ENCODE peak calls at places on chromosome 21, in five cellular contexts. One of them, this sample, is unnamed.

GRCh38 chr21:45456836-45457160 is 51.8 kb downstream of the COL18A1 start:
- DNase-seq in uterus: no peak
- DNase-seq in epithelial cell of esophagus: no peak
- DNase-seq in esophagus squamous epithelium: no peak
- DNase-seq in astrocyte of the spinal cord: no peak
- DNase-seq in this sample: no peak

GRCh38 chr21:44423312-44423821 is 31.9 kb upstream of the LRRC3 start:
- DNase-seq in uterus: no peak
- DNase-seq in epithelial cell of esophagus: no peak
- DNase-seq in astrocyte of the spinal cord: no peak
- DNase-seq in esophagus squamous epithelium: no peak
- DNase-seq in this sample: no peak

GRCh38 chr21:16473965-16474364 is 744.2 kb downstream of the USP25 start:
- DNase-seq in epithelial cell of esophagus: no peak
- DNase-seq in astrocyte of the spinal cord: peak
- DNase-seq in uterus: no peak
- DNase-seq in esophagus squamous epithelium: no peak
- DNase-seq in this sample: no peak

GRCh38 chr21:15592271-15592860 is 137.4 kb upstream of the USP25 start:
- DNase-seq in epithelial cell of esophagus: peak
- DNase-seq in astrocyte of the spinal cord: peak
- DNase-seq in esophagus squamous epithelium: no peak
- DNase-seq in uterus: no peak
- DNase-seq in this sample: no peak

GRCh38 chr21:16624468-16625102 is 888.3 kb upstream of the CXADR start:
- DNase-seq in uterus: no peak
- DNase-seq in epithelial cell of esophagus: no peak
- DNase-seq in astrocyte of the spinal cord: no peak
- DNase-seq in esophagus squamous epithelium: no peak
- DNase-seq in this sample: no peak

GRCh38 chr21:45805321-45805720 is 161.8 kb downstream of the PCBP3 start:
- DNase-seq in esophagus squamous epithelium: no peak
- DNase-seq in astrocyte of the spinal cord: no peak
- DNase-seq in epithelial cell of esophagus: no peak
- DNase-seq in uterus: no peak
- DNase-seq in this sample: no peak

GRCh38 chr21:37658994-37659458 is 257.2 kb downstream of the KCNJ6 start:
- DNase-seq in esophagus squamous epithelium: no peak
- DNase-seq in epithelial cell of esophagus: peak
- DNase-seq in astrocyte of the spinal cord: peak
- DNase-seq in uterus: peak
- DNase-seq in this sample: no peak

GRCh38 chr21:39048574-39048973 is 134.7 kb downstream of the PSMG1 start:
- DNase-seq in astrocyte of the spinal cord: peak
- DNase-seq in epithelial cell of esophagus: peak
- DNase-seq in esophagus squamous epithelium: no peak
- DNase-seq in uterus: no peak
- DNase-seq in this sample: no peak

GRCh38 chr21:44428281-44428942 is 26.9 kb upstream of the LRRC3 start:
- DNase-seq in uterus: no peak
- DNase-seq in esophagus squamous epithelium: no peak
- DNase-seq in epithelial cell of esophagus: peak
- DNase-seq in astrocyte of the spinal cord: no peak
- DNase-seq in this sample: no peak

GRCh38 chr21:26405071-26405470 is 168.0 kb downstream of the CYYR1 start:
- DNase-seq in esophagus squamous epithelium: no peak
- DNase-seq in astrocyte of the spinal cord: peak
- DNase-seq in uterus: no peak
- DNase-seq in epithelial cell of esophagus: peak
- DNase-seq in this sample: no peak

GRCh38 chr21:15848632-15849031 is 118.8 kb downstream of the USP25 start:
- DNase-seq in astrocyte of the spinal cord: peak
- DNase-seq in esophagus squamous epithelium: no peak
- DNase-seq in uterus: no peak
- DNase-seq in epithelial cell of esophagus: peak
- DNase-seq in this sample: peak

GRCh38 chr21:45926281-45926680 is 55.3 kb upstream of the COL6A1 start:
- DNase-seq in epithelial cell of esophagus: no peak
- DNase-seq in astrocyte of the spinal cord: no peak
- DNase-seq in uterus: no peak
- DNase-seq in esophagus squamous epithelium: no peak
- DNase-seq in this sample: no peak

GRCh38 chr21:44916965-44917364 is 3.7 kb downstream of the ITGB2 start:
- DNase-seq in esophagus squamous epithelium: no peak
- DNase-seq in astrocyte of the spinal cord: no peak
- DNase-seq in uterus: no peak
- DNase-seq in epithelial cell of esophagus: peak
- DNase-seq in this sample: no peak

GRCh38 chr21:39852021-39852721 is 15.1 kb upstream of the PCP4 start:
- DNase-seq in esophagus squamous epithelium: no peak
- DNase-seq in astrocyte of the spinal cord: no peak
- DNase-seq in epithelial cell of esophagus: no peak
- DNase-seq in uterus: no peak
- DNase-seq in this sample: no peak

GRCh38 chr21:45554477-45555175 is 12.4 kb upstream of the SLC19A1 start:
- DNase-seq in astrocyte of the spinal cord: peak
- DNase-seq in epithelial cell of esophagus: peak
- DNase-seq in esophagus squamous epithelium: no peak
- DNase-seq in uterus: peak
- DNase-seq in this sample: no peak

GRCh38 chr21:38506606-38507331 is 8.5 kb upstream of the ERG start:
- DNase-seq in astrocyte of the spinal cord: no peak
- DNase-seq in epithelial cell of esophagus: no peak
- DNase-seq in esophagus squamous epithelium: no peak
- DNase-seq in uterus: no peak
- DNase-seq in this sample: no peak

GRCh38 chr21:45263534-45263933 is 24.2 kb downstream of the POFUT2 start:
- DNase-seq in esophagus squamous epithelium: no peak
- DNase-seq in epithelial cell of esophagus: no peak
- DNase-seq in astrocyte of the spinal cord: no peak
- DNase-seq in uterus: no peak
- DNase-seq in this sample: no peak

GRCh38 chr21:35226960-35227741 is 178.0 kb upstream of the RUNX1 start:
- DNase-seq in uterus: no peak
- DNase-seq in astrocyte of the spinal cord: no peak
- DNase-seq in epithelial cell of esophagus: no peak
- DNase-seq in esophagus squamous epithelium: no peak
- DNase-seq in this sample: no peak

GRCh38 chr21:16678479-16678878 is 834.4 kb upstream of the CXADR start:
- DNase-seq in esophagus squamous epithelium: no peak
- DNase-seq in uterus: no peak
- DNase-seq in epithelial cell of esophagus: no peak
- DNase-seq in astrocyte of the spinal cord: no peak
- DNase-seq in this sample: no peak

GRCh38 chr21:44485254-44485793 is 30.0 kb downstream of the LRRC3 start:
- DNase-seq in astrocyte of the spinal cord: peak
- DNase-seq in esophagus squamous epithelium: no peak
- DNase-seq in uterus: peak
- DNase-seq in epithelial cell of esophagus: no peak
- DNase-seq in this sample: no peak

GRCh38 chr21:45886610-45887026 is 95.0 kb upstream of the COL6A1 start:
- DNase-seq in uterus: no peak
- DNase-seq in astrocyte of the spinal cord: no peak
- DNase-seq in epithelial cell of esophagus: no peak
- DNase-seq in esophagus squamous epithelium: no peak
- DNase-seq in this sample: no peak

GRCh38 chr21:39182484-39183271 is 573 bp downstream of the PSMG1 start:
- DNase-seq in uterus: no peak
- DNase-seq in epithelial cell of esophagus: peak
- DNase-seq in esophagus squamous epithelium: no peak
- DNase-seq in astrocyte of the spinal cord: peak
- DNase-seq in this sample: no peak

GRCh38 chr21:34807146-34807880 is 138.5 kb downstream of the CLIC6 start:
- DNase-seq in esophagus squamous epithelium: no peak
- DNase-seq in epithelial cell of esophagus: peak
- DNase-seq in uterus: no peak
- DNase-seq in astrocyte of the spinal cord: peak
- DNase-seq in this sample: peak

GRCh38 chr21:46569071-46569470 is 35.8 kb downstream of the S100B start:
- DNase-seq in epithelial cell of esophagus: no peak
- DNase-seq in esophagus squamous epithelium: no peak
- DNase-seq in astrocyte of the spinal cord: no peak
- DNase-seq in uterus: no peak
- DNase-seq in this sample: no peak

GRCh38 chr21:44572959-44573583 is 458 bp upstream of the KRTAP10-4 start:
- DNase-seq in astrocyte of the spinal cord: no peak
- DNase-seq in uterus: no peak
- DNase-seq in esophagus squamous epithelium: no peak
- DNase-seq in epithelial cell of esophagus: no peak
- DNase-seq in this sample: no peak

GRCh38 chr21:46125846-46126301 is 28.0 kb downstream of the COL6A2 start:
- DNase-seq in epithelial cell of esophagus: no peak
- DNase-seq in uterus: no peak
- DNase-seq in esophagus squamous epithelium: no peak
- DNase-seq in astrocyte of the spinal cord: no peak
- DNase-seq in this sample: no peak

GRCh38 chr21:34661848-34662247 is 6.9 kb upstream of the CLIC6 start:
- DNase-seq in esophagus squamous epithelium: no peak
- DNase-seq in astrocyte of the spinal cord: no peak
- DNase-seq in uterus: no peak
- DNase-seq in epithelial cell of esophagus: no peak
- DNase-seq in this sample: no peak

GRCh38 chr21:19123525-19123924 is 719.9 kb upstream of the TMPRSS15 start:
- DNase-seq in esophagus squamous epithelium: no peak
- DNase-seq in epithelial cell of esophagus: no peak
- DNase-seq in uterus: no peak
- DNase-seq in astrocyte of the spinal cord: no peak
- DNase-seq in this sample: no peak

GRCh38 chr21:44742418-44743153 is 31.2 kb upstream of the TSPEAR start:
- DNase-seq in epithelial cell of esophagus: peak
- DNase-seq in uterus: no peak
- DNase-seq in astrocyte of the spinal cord: no peak
- DNase-seq in esophagus squamous epithelium: no peak
- DNase-seq in this sample: no peak

GRCh38 chr21:45041351-45041805 is 33.0 kb upstream of the ADARB1 start:
- DNase-seq in astrocyte of the spinal cord: peak
- DNase-seq in epithelial cell of esophagus: no peak
- DNase-seq in uterus: peak
- DNase-seq in esophagus squamous epithelium: no peak
- DNase-seq in this sample: no peak

GRCh38 chr21:40049031-40049958 is 182.1 kb downstream of the PCP4 start:
- DNase-seq in epithelial cell of esophagus: peak
- DNase-seq in astrocyte of the spinal cord: peak
- DNase-seq in esophagus squamous epithelium: no peak
- DNase-seq in uterus: peak
- DNase-seq in this sample: no peak

GRCh38 chr21:27581168-27581567 is 614.3 kb upstream of the ADAMTS5 start:
- DNase-seq in astrocyte of the spinal cord: peak
- DNase-seq in esophagus squamous epithelium: no peak
- DNase-seq in uterus: no peak
- DNase-seq in epithelial cell of esophagus: peak
- DNase-seq in this sample: no peak

GRCh38 chr21:26795866-26796329 is 49.3 kb downstream of the ADAMTS1 start:
- DNase-seq in esophagus squamous epithelium: no peak
- DNase-seq in epithelial cell of esophagus: peak
- DNase-seq in uterus: peak
- DNase-seq in astrocyte of the spinal cord: peak
- DNase-seq in this sample: peak

GRCh38 chr21:32196001-32196400 is 82.8 kb downstream of the MIS18A start:
- DNase-seq in esophagus squamous epithelium: no peak
- DNase-seq in epithelial cell of esophagus: no peak
- DNase-seq in astrocyte of the spinal cord: no peak
- DNase-seq in uterus: no peak
- DNase-seq in this sample: no peak

GRCh38 chr21:32198369-32198768 is 80.5 kb downstream of the MIS18A start:
- DNase-seq in astrocyte of the spinal cord: no peak
- DNase-seq in esophagus squamous epithelium: no peak
- DNase-seq in uterus: no peak
- DNase-seq in epithelial cell of esophagus: no peak
- DNase-seq in this sample: no peak

GRCh38 chr21:32203877-32204480 is 74.9 kb downstream of the MIS18A start:
- DNase-seq in astrocyte of the spinal cord: no peak
- DNase-seq in esophagus squamous epithelium: no peak
- DNase-seq in epithelial cell of esophagus: no peak
- DNase-seq in uterus: no peak
- DNase-seq in this sample: no peak

GRCh38 chr21:32200029-32200428 is 78.8 kb downstream of the MIS18A start:
- DNase-seq in uterus: no peak
- DNase-seq in esophagus squamous epithelium: no peak
- DNase-seq in astrocyte of the spinal cord: no peak
- DNase-seq in epithelial cell of esophagus: no peak
- DNase-seq in this sample: no peak
- TF ChIP-seq CTCF in uterus: no peak
- TF ChIP-seq CTCF in esophagus squamous epithelium: no peak
- TF ChIP-seq CTCF in astrocyte of the spinal cord: no peak
- TF ChIP-seq CTCF in epithelial cell of esophagus: no peak
- TF ChIP-seq CTCF in this sample: no peak

GRCh38 chr21:42513985-42514882 is 582 bp downstream of the SLC37A1 start:
- DNase-seq in esophagus squamous epithelium: no peak
- DNase-seq in epithelial cell of esophagus: peak
- DNase-seq in astrocyte of the spinal cord: no peak
- DNase-seq in uterus: peak
- DNase-seq in this sample: no peak
- H3K4me3 ChIP-seq in esophagus squamous epithelium: peak
- H3K4me3 ChIP-seq in epithelial cell of esophagus: peak
- H3K4me3 ChIP-seq in astrocyte of the spinal cord: peak
- H3K4me3 ChIP-seq in uterus: peak
- H3K4me3 ChIP-seq in this sample: peak

GRCh38 chr21:41411449-41412089 is 14.5 kb upstream of the MX1 start:
- DNase-seq in uterus: no peak
- DNase-seq in esophagus squamous epithelium: no peak
- DNase-seq in astrocyte of the spinal cord: no peak
- DNase-seq in epithelial cell of esophagus: peak
- DNase-seq in this sample: no peak
- TF ChIP-seq CTCF in uterus: no peak
- TF ChIP-seq CTCF in esophagus squamous epithelium: peak
- TF ChIP-seq CTCF in astrocyte of the spinal cord: peak
- TF ChIP-seq CTCF in epithelial cell of esophagus: peak
- TF ChIP-seq CTCF in this sample: peak

GRCh38 chr21:33026878-33027400 is 1.2 kb downstream of the OLIG2 start:
- DNase-seq in epithelial cell of esophagus: no peak
- DNase-seq in astrocyte of the spinal cord: no peak
- DNase-seq in esophagus squamous epithelium: no peak
- DNase-seq in uterus: no peak
- DNase-seq in this sample: no peak

GRCh38 chr21:33024278-33025103 is 1.2 kb upstream of the OLIG2 start:
- DNase-seq in astrocyte of the spinal cord: no peak
- DNase-seq in epithelial cell of esophagus: no peak
- DNase-seq in esophagus squamous epithelium: no peak
- DNase-seq in uterus: no peak
- DNase-seq in this sample: no peak

GRCh38 chr21:33025106-33025470 is 647 bp upstream of the OLIG2 start:
- DNase-seq in esophagus squamous epithelium: no peak
- DNase-seq in astrocyte of the spinal cord: no peak
- DNase-seq in epithelial cell of esophagus: no peak
- DNase-seq in uterus: no peak
- DNase-seq in this sample: no peak

GRCh38 chr21:33026299-33026858 is 644 bp downstream of the OLIG2 start:
- DNase-seq in astrocyte of the spinal cord: no peak
- DNase-seq in epithelial cell of esophagus: no peak
- DNase-seq in esophagus squamous epithelium: no peak
- DNase-seq in uterus: no peak
- DNase-seq in this sample: no peak

GRCh38 chr21:33025471-33026298 is at the start of gene OLIG2:
- DNase-seq in uterus: no peak
- DNase-seq in astrocyte of the spinal cord: no peak
- DNase-seq in epithelial cell of esophagus: no peak
- DNase-seq in esophagus squamous epithelium: no peak
- DNase-seq in this sample: peak
- H3K4me3 ChIP-seq in uterus: no peak
- H3K4me3 ChIP-seq in astrocyte of the spinal cord: no peak
- H3K4me3 ChIP-seq in epithelial cell of esophagus: no peak
- H3K4me3 ChIP-seq in esophagus squamous epithelium: no peak
- H3K4me3 ChIP-seq in this sample: no peak